ENCODE peak calls at places on chromosomes 11 and 22, in seven cellular contexts. Q is tibial nerve, Z is ovary, J is IMR-90, V is stomach, M is A549, P is transverse colon. C is an unnamed sample.

GRCh38 chr22:27836181-27836580 is 34.6 kb upstream of the MN1 start:
- DNase-seq in M (no peak), Z (no peak), Q (no peak), V (no peak), J (no peak), P (no peak), C (no peak)

GRCh38 chr11:64741393-64742086 is 2.4 kb downstream of the RASGRP2 start:
- DNase-seq in Z (no peak), M (no peak), Q (no peak), J (no peak), V (no peak), P (no peak), C (no peak)

GRCh38 chr22:24494535-24495364 is at the start of gene UPB1:
- DNase-seq in P (no peak), V (no peak), Z (no peak), M (no peak), Q (no peak), J (no peak), C (no peak)

GRCh38 chr11:26227311-26227710 is 104.6 kb upstream of the ANO3 start:
- DNase-seq in V (no peak), J (peak), Q (no peak), Z (no peak), P (no peak), M (peak), C (no peak)

GRCh38 chr11:30328676-30329075 is 5.8 kb downstream of the ARL14EP start:
- DNase-seq in V (no peak), P (no peak), M (no peak), Q (no peak), J (peak), Z (no peak), C (no peak)

GRCh38 chr11:57475191-57475590 is 14.9 kb downstream of the RTN4RL2 start:
- DNase-seq in V (no peak), M (no peak), Z (no peak), P (no peak), J (peak), Q (no peak), C (no peak)

GRCh38 chr22:17874231-17874630 is 100.0 kb upstream of the BID start:
- DNase-seq in V (no peak), Q (no peak), J (no peak), M (no peak), P (no peak), Z (no peak), C (no peak)

GRCh38 chr22:22894740-22895731 is 7.4 kb downstream of the IGLL5 start:
- DNase-seq in P (peak), M (no peak), Q (no peak), Z (no peak), V (no peak), J (no peak), C (no peak)

GRCh38 chr11:17291710-17292109 is 15.2 kb downstream of the NUCB2 start:
- DNase-seq in V (no peak), M (no peak), P (no peak), Q (no peak), Z (no peak), J (no peak), C (no peak)

GRCh38 chr22:20490183-20490940 is 5.2 kb downstream of the KLHL22 start:
- DNase-seq in Z (no peak), Q (no peak), V (no peak), M (no peak), P (no peak), J (no peak), C (no peak)

GRCh38 chr11:77999446-77999845 is 5.0 kb upstream of the INTS4 start:
- DNase-seq in J (no peak), Z (no peak), Q (no peak), P (no peak), V (no peak), M (no peak), C (no peak)

GRCh38 chr11:132817387-132817786 is 714.9 kb downstream of the OPCML start:
- DNase-seq in M (no peak), Q (no peak), Z (no peak), J (no peak), V (no peak), P (no peak), C (no peak)

GRCh38 chr22:23271597-23271908 is 91.2 kb downstream of the BCR start:
- DNase-seq in Z (no peak), J (no peak), M (no peak), P (no peak), V (no peak), Q (no peak), C (no peak)

GRCh38 chr22:44889233-44889878 is 120.4 kb downstream of the PHF21B start:
- DNase-seq in Q (no peak), Z (no peak), V (no peak), J (no peak), P (no peak), M (no peak), C (no peak)

GRCh38 chr22:17867160-17867785 is 93.0 kb upstream of the BID start:
- DNase-seq in Z (no peak), Q (no peak), M (no peak), J (no peak), V (no peak), P (peak), C (no peak)

GRCh38 chr11:57482782-57483569 is 22.6 kb downstream of the RTN4RL2 start:
- DNase-seq in Z (peak), P (peak), M (peak), V (peak), J (peak), Q (no peak), C (peak)

GRCh38 chr11:119320593-119321524 is 3.9 kb upstream of the MCAM start:
- DNase-seq in Q (no peak), P (peak), Z (peak), M (peak), V (peak), J (peak), C (peak)

GRCh38 chr22:46377566-46378498 is 42.3 kb downstream of the TRMU start:
- DNase-seq in M (peak), J (no peak), Z (no peak), P (peak), Q (no peak), V (peak), C (no peak)

GRCh38 chr11:62444271-62444833 is 25.5 kb downstream of the SCGB1A1 start:
- DNase-seq in P (peak), Z (peak), M (no peak), V (peak), Q (peak), J (peak), C (no peak)

GRCh38 chr11:111978028-111978771 is 41.1 kb downstream of the DIXDC1 start:
- DNase-seq in Q (peak), P (peak), M (no peak), J (peak), Z (peak), V (no peak), C (no peak)

GRCh38 chr11:19013181-19013857 is 47.2 kb downstream of the MRGPRX2 start:
- DNase-seq in P (no peak), Z (no peak), J (no peak), M (peak), V (no peak), Q (no peak), C (no peak)

GRCh38 chr22:39101226-39101625 is 4.2 kb downstream of the APOBEC3H start:
- DNase-seq in J (no peak), M (no peak), Z (no peak), V (no peak), P (no peak), Q (no peak), C (no peak)

GRCh38 chr11:114015117-114015516 is 40.2 kb downstream of the HTR3A start:
- DNase-seq in Q (no peak), V (no peak), P (no peak), Z (no peak), M (no peak), J (no peak), C (no peak)

GRCh38 chr22:50294319-50294656 is 13.2 kb downstream of the PLXNB2 start:
- DNase-seq in P (no peak), J (no peak), Z (no peak), V (no peak), Q (no peak), M (no peak), C (no peak)

GRCh38 chr22:50298937-50299656 is 8.3 kb downstream of the PLXNB2 start:
- DNase-seq in M (no peak), J (peak), V (peak), P (no peak), Z (no peak), Q (no peak), C (no peak)

GRCh38 chr22:50297510-50298265 is 9.8 kb downstream of the PLXNB2 start:
- DNase-seq in Q (no peak), M (no peak), V (no peak), J (no peak), Z (no peak), P (no peak), C (no peak)

GRCh38 chr22:50298266-50298637 is 9.2 kb downstream of the PLXNB2 start:
- DNase-seq in Q (no peak), P (no peak), J (no peak), V (no peak), M (no peak), Z (no peak), C (no peak)

DNA sequence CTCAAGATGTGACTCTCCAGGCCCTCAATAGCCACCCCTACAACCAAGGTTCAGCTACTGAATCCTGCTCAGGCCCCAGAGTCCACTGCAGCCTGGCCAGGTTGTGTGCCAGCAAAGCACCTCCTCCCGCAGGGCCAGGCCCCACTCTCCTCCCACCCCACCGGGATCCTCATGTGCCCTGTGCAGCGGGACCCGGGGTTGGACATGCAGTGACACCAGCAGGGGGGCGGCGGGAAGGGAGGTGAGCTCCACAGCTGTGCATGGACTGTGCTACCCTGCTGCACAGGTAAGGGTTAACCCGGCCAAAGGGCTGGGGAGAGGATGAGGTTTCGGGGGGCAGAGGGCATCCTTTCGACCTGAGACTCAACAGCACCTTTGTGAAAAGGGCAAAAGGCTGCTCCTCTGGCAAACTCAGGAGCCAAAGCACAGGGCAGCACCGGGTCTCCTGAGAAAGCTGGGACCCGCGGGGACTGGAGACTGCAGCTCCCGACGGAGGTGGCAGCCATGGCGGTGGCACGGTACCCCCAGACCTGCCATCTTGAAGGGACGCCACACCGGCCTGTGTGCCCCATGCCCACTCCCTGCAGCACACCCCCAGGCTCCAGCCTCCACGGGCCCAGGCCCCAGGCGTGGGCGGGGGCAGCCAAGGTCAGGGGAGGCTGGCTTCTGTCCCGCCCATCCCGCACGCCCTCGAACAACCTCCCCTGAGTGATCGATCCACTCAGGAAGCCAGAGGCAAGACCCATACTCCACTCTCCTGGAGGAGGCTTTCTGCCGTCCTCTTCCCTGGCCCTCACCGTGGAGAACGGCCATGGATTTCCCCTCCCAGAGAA is 10.6 kb downstream of the PLXNB2 start:
- DNase-seq in Z (peak), J (no peak), P (no peak), M (no peak), Q (no peak), V (no peak), C (no peak)
- TF ChIP-seq POLR2A in Z (no peak), J (no peak), P (no peak), M (no peak), Q (no peak), V (no peak), C (no peak)

GRCh38 chr11:67373916-67374570 is 645 bp upstream of the CLCF1 start:
- DNase-seq in V (peak), P (peak), M (peak), Z (peak), J (peak), Q (no peak), C (no peak)
- TF ChIP-seq POLR2A in V (no peak), P (no peak), M (peak), Z (no peak), J (peak), Q (no peak), C (no peak)

GRCh38 chr11:69352715-69353325 is 58.9 kb downstream of the MYEOV start:
- DNase-seq in Q (no peak), Z (no peak), J (peak), P (peak), V (peak), M (peak), C (no peak)
- TF ChIP-seq POLR2A in Q (no peak), Z (no peak), J (no peak), P (no peak), V (no peak), M (no peak), C (no peak)

GRCh38 chr11:9266926-9267325 is 1.8 kb upstream of the DENND5A start:
- DNase-seq in M (no peak), J (no peak), Z (no peak), P (no peak), V (no peak), Q (no peak), C (no peak)

GRCh38 chr11:9265211-9266131 is at the start of gene DENND5A:
- DNase-seq in M (peak), Q (peak), V (peak), P (peak), Z (peak), J (peak), C (peak)

GRCh38 chr11:9263840-9264380 is 1.2 kb downstream of the DENND5A start:
- DNase-seq in M (peak), J (peak), P (no peak), Q (no peak), V (no peak), Z (no peak), C (peak)

GRCh38 chr11:9266132-9266736 is 1.1 kb upstream of the DENND5A start:
- DNase-seq in Z (no peak), P (no peak), Q (no peak), J (no peak), M (no peak), V (no peak), C (no peak)

DNA sequence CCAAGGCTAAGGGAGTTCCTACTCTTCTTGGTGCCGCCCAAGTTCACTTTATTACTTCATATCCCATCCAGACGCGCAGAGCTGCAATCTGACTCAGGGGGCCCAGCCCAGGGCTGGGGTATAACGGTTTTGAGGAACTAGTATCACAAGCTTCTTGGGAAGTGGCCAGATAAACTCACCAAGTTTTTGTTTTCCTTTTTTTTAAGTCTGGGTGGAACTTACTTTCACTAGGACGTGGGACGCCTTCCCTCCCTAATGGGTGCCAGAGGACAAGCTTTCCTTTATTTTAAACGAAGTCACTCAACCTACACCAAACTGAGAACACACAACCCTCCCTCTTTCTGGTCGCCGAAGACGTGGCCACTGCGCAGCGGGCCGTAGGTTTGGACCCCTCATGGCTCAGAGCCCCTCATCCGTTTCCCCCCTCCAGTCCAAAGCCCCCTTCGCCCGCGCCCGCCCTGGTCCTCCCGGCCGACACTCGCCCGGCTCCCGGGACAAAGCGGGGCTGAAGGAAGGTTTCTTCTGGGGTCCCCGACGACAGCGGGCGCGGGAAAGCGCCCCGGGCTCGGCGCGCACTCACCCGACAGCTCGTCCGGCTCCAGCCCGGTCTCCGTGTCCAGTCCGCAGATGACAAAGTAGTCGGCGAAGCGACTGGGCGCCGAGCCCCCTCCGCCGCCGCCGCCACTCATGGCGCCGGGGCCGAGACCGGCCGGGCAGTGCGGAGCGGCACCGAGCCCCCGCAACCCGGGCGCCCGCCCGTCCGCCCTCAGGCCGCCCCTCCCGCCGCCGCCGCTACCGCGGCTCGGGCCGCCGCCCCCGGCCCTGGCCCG is 554 bp downstream of the DENND5A start:
- DNase-seq in V (peak), Z (peak), Q (peak), J (peak), P (peak), M (peak), C (peak)
- TF ChIP-seq POLR2A in V (no peak), Z (peak), Q (peak), J (peak), P (peak), M (no peak), C (no peak)